ENCODE peak calls at places on chromosomes 1 and 21, in ten cellular contexts. P is CD8-positive, alpha-beta memory T cell; V is IMR-90; B is astrocyte; Y is spleen; L is CD8-positive, alpha-beta T cell; I is body of pancreas; H is GM12878; N is GM23338; O is cardiac muscle cell. Q is an unnamed sample. For H3K36me3, the result is how much of the 10 kb centered on the place peaks cover.

GRCh38 chr1:30437059-30437576 is 286.3 kb downstream of the MATN1 start:
- DNase-seq in P (no peak), V (no peak), B (no peak), Y (peak), L (no peak), I (no peak), H (no peak), N (no peak), O (no peak), Q (no peak)

GRCh38 chr1:198167436-198167934 is 10.7 kb downstream of the NEK7 start:
- DNase-seq in P (peak), V (peak), B (peak), Y (no peak), L (no peak), I (no peak), H (peak), N (no peak), O (peak), Q (peak)

GRCh38 chr1:22673486-22674409 is 20.7 kb downstream of the C1QB start:
- DNase-seq in P (no peak), V (peak), B (peak), Y (no peak), L (no peak), I (peak), H (no peak), N (peak), O (peak), Q (peak)

GRCh38 chr1:245129811-245130210 is 25.0 kb upstream of the KIF26B start:
- DNase-seq in P (no peak), V (peak), B (peak), Y (peak), L (no peak), I (no peak), H (no peak), N (no peak), O (no peak), Q (no peak)

GRCh38 chr1:225882008-225882698 is at the start of gene TMEM63A:
- DNase-seq in P (peak), V (peak), B (peak), Y (peak), L (peak), I (peak), H (peak), N (peak), O (peak), Q (peak)

GRCh38 chr1:12296623-12297022 is 66.8 kb downstream of the VPS13D start:
- DNase-seq in P (no peak), V (peak), B (peak), Y (no peak), L (no peak), I (no peak), H (peak), N (no peak), O (no peak), Q (peak)

GRCh38 chr1:246258250-246258649 is 248.8 kb downstream of the SMYD3 start:
- DNase-seq in P (no peak), V (no peak), B (no peak), Y (no peak), L (no peak), I (no peak), H (no peak), N (no peak), O (no peak), Q (no peak)

GRCh38 chr1:38728176-38728908 is 131.2 kb downstream of the RRAGC start:
- DNase-seq in P (no peak), V (peak), B (peak), Y (no peak), L (no peak), I (peak), H (no peak), N (peak), O (no peak), Q (peak)

GRCh38 chr1:92587445-92587844 is 100.7 kb upstream of the GFI1 start:
- DNase-seq in P (no peak), V (no peak), B (no peak), Y (no peak), L (no peak), I (no peak), H (peak), N (no peak), O (no peak), Q (no peak)

GRCh38 chr1:91727763-91728162 is 158.2 kb downstream of the TGFBR3 start:
- DNase-seq in P (no peak), V (no peak), B (peak), Y (no peak), L (no peak), I (no peak), H (no peak), N (no peak), O (no peak), Q (peak)

GRCh38 chr1:176119549-176119948 is 87.5 kb downstream of the COP1 start:
- DNase-seq in P (no peak), V (peak), B (no peak), Y (no peak), L (no peak), I (no peak), H (no peak), N (peak), O (no peak), Q (peak)

GRCh38 chr1:185238447-185238846 is 78.6 kb downstream of the IVNS1ABP start:
- DNase-seq in P (no peak), V (peak), B (peak), Y (no peak), L (no peak), I (no peak), H (no peak), N (peak), O (no peak), Q (peak)

GRCh38 chr1:15031251-15031930 is 122.2 kb upstream of the TMEM51 start:
- DNase-seq in P (no peak), V (peak), B (peak), Y (no peak), L (no peak), I (no peak), H (no peak), N (no peak), O (no peak), Q (no peak)

GRCh38 chr1:89826594-89826993 is 5.8 kb downstream of the LRRC8D start:
- DNase-seq in P (no peak), V (no peak), B (no peak), Y (no peak), L (no peak), I (no peak), H (no peak), N (no peak), O (no peak), Q (no peak)

GRCh38 chr1:59128239-59128736 is 168.6 kb upstream of the FGGY start:
- DNase-seq in P (no peak), V (peak), B (peak), Y (no peak), L (no peak), I (no peak), H (no peak), N (no peak), O (no peak), Q (peak)

GRCh38 chr21:27026501-27026900 is 59.6 kb upstream of the ADAMTS5 start:
- DNase-seq in P (no peak), V (peak), B (no peak), Y (no peak), L (no peak), I (no peak), H (no peak), N (peak), O (no peak), Q (no peak)

GRCh38 chr1:193952778-193953374 is 766.5 kb upstream of the B3GALT2 start:
- DNase-seq in P (no peak), V (no peak), B (no peak), Y (no peak), L (no peak), I (no peak), H (no peak), N (no peak), O (no peak), Q (peak)

GRCh38 chr1:10252508-10252907 is 42.1 kb downstream of the KIF1B start:
- DNase-seq in P (no peak), V (peak), B (peak), Y (no peak), L (no peak), I (no peak), H (no peak), N (no peak), O (no peak), Q (peak)

GRCh38 chr1:47548188-47548587 is 110.3 kb downstream of the FOXD2 start:
- DNase-seq in P (no peak), V (no peak), B (no peak), Y (no peak), L (no peak), I (no peak), H (no peak), N (peak), O (no peak), Q (no peak)

GRCh38 chr1:116515702-116516101 is 55.1 kb downstream of the CD58 start:
- DNase-seq in P (peak), V (no peak), B (no peak), Y (no peak), L (no peak), I (peak), H (no peak), N (no peak), O (no peak), Q (no peak)

GRCh38 chr1:245153645-245154428 is 948 bp upstream of the KIF26B start:
- DNase-seq in P (no peak), V (no peak), B (no peak), Y (peak), L (no peak), I (no peak), H (no peak), N (peak), O (peak), Q (peak)

GRCh38 chr1:212351588-212352362 is 62.9 kb downstream of the PACC1 start:
- DNase-seq in P (no peak), V (no peak), B (no peak), Y (no peak), L (no peak), I (no peak), H (no peak), N (no peak), O (no peak), Q (no peak)
- H3K36me3 ChIP-seq in P (under half), V (under half), B (under half), Y (under half), L (under half), I (under half), H (under half), N (under half), O (under half), Q (half or more)

GRCh38 chr1:1567152-1567830 is 7.4 kb downstream of the SSU72 start:
- DNase-seq in P (no peak), V (no peak), B (peak), Y (no peak), L (no peak), I (no peak), H (no peak), N (no peak), O (no peak), Q (no peak)

GRCh38 chr1:1564278-1564677 is 10.4 kb downstream of the SSU72 start:
- DNase-seq in P (no peak), V (no peak), B (no peak), Y (no peak), L (no peak), I (no peak), H (no peak), N (no peak), O (no peak), Q (no peak)

GRCh38 chr1:1567831-1568380 is 6.8 kb downstream of the SSU72 start:
- DNase-seq in P (no peak), V (no peak), B (no peak), Y (no peak), L (no peak), I (no peak), H (no peak), N (peak), O (no peak), Q (no peak)

GRCh38 chr1:1563688-1564087 is 11.0 kb downstream of the SSU72 start:
- DNase-seq in P (no peak), V (no peak), B (no peak), Y (no peak), L (no peak), I (no peak), H (no peak), N (no peak), O (no peak), Q (no peak)

GRCh38 chr1:1565340-1565739 is 9.3 kb downstream of the SSU72 start:
- DNase-seq in P (no peak), V (no peak), B (no peak), Y (no peak), L (no peak), I (no peak), H (no peak), N (no peak), O (no peak), Q (peak)
- H3K36me3 ChIP-seq in P (under half), V (half or more), B (under half), Y (under half), L (under half), I (under half), H (under half), N (under half), O (under half), Q (under half)

GRCh38 chr21:38813554-38813953 is 7.8 kb downstream of the ETS2 start:
- DNase-seq in P (no peak), V (no peak), B (no peak), Y (no peak), L (no peak), I (no peak), H (no peak), N (no peak), O (no peak), Q (no peak)

GRCh38 chr21:38815060-38815405 is 9.3 kb downstream of the ETS2 start:
- DNase-seq in P (no peak), V (peak), B (peak), Y (no peak), L (no peak), I (no peak), H (no peak), N (no peak), O (no peak), Q (no peak)

GRCh38 chr21:38811257-38811656 is 5.5 kb downstream of the ETS2 start:
- DNase-seq in P (no peak), V (peak), B (peak), Y (no peak), L (no peak), I (no peak), H (no peak), N (peak), O (no peak), Q (peak)

GRCh38 chr21:38814126-38815059 is 8.7 kb downstream of the ETS2 start:
- DNase-seq in P (no peak), V (no peak), B (no peak), Y (no peak), L (no peak), I (no peak), H (no peak), N (peak), O (no peak), Q (no peak)

GRCh38 chr21:38813143-38813542 is 7.4 kb downstream of the ETS2 start:
- DNase-seq in P (no peak), V (no peak), B (no peak), Y (no peak), L (no peak), I (no peak), H (no peak), N (peak), O (no peak), Q (no peak)
- H3K36me3 ChIP-seq in P (under half), V (half or more), B (under half), Y (under half), L (under half), I (under half), H (under half), N (half or more), O (under half), Q (half or more)

GRCh38 chr1:160999376-160999775 is 21.6 kb downstream of the F11R start:
- DNase-seq in P (no peak), V (no peak), B (no peak), Y (no peak), L (no peak), I (no peak), H (no peak), N (no peak), O (no peak), Q (no peak)

GRCh38 chr1:161001537-161001936 is 19.4 kb downstream of the F11R start:
- DNase-seq in P (no peak), V (no peak), B (no peak), Y (no peak), L (no peak), I (no peak), H (no peak), N (no peak), O (peak), Q (peak)

GRCh38 chr1:160997323-160998038 is 23.5 kb downstream of the F11R start:
- DNase-seq in P (peak), V (peak), B (peak), Y (peak), L (no peak), I (peak), H (no peak), N (peak), O (peak), Q (peak)

GRCh38 chr1:160996195-160996594 is 24.8 kb downstream of the F11R start:
- DNase-seq in P (no peak), V (peak), B (peak), Y (no peak), L (no peak), I (no peak), H (no peak), N (no peak), O (no peak), Q (no peak)

DNA sequence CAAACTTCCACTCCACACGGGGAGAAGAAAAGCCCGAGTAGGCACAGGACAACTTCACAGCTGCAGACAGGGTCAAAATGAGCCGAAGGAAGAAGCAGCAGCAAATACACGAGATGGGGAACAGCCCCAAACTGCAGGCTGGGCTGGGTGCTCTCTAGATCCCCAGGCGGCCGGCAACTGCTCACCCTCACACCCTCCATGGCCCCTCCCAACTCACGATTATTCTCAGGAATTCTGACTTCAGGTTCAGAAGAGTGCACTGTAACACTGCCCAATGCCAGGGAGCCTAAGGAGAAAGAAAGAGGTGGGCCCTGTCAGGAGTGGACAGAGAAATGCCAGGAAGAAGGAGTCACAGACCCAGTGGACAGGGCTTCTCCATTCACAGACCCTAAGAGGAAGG is 19.9 kb downstream of the F11R start:
- DNase-seq in P (no peak), V (no peak), B (no peak), Y (no peak), L (no peak), I (no peak), H (no peak), N (no peak), O (peak), Q (no peak)
- H3K36me3 ChIP-seq in P (under half), V (under half), B (under half), Y (under half), L (under half), I (under half), H (under half), N (under half), O (under half), Q (under half)

DNA sequence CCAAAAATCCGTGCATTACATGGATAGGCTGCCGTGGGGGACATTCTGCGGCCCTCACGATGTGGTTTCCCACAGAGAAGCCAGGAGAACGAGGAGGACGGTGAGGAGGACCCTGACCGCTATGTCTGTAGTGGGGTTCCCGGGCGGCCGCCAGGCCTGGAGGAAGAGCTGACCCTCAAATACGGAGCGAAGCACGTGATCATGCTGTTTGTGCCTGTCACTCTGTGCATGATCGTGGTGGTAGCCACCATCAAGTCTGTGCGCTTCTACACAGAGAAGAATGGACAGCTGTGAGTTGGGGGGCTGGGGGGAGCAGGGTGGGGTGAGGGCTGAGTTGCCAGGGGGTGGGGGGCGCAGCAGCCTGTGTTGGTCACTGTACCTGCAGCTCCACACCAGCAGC is 13.2 kb downstream of the PSEN2 start:
- DNase-seq in P (no peak), V (no peak), B (no peak), Y (peak), L (no peak), I (no peak), H (no peak), N (no peak), O (no peak), Q (no peak)
- H3K36me3 ChIP-seq in P (under half), V (under half), B (under half), Y (under half), L (under half), I (under half), H (under half), N (under half), O (under half), Q (under half)

GRCh38 chr1:31662463-31662862 is 17.8 kb upstream of the PEF1 start:
- DNase-seq in P (no peak), V (no peak), B (no peak), Y (no peak), L (no peak), I (no peak), H (no peak), N (no peak), O (no peak), Q (no peak)
- H3K36me3 ChIP-seq in P (under half), V (half or more), B (under half), Y (under half), L (under half), I (under half), H (under half), N (under half), O (under half), Q (half or more)

GRCh38 chr1:209835782-209836298 is 8.1 kb downstream of the UTP25 start:
- DNase-seq in P (no peak), V (peak), B (peak), Y (no peak), L (no peak), I (no peak), H (no peak), N (no peak), O (no peak), Q (peak)
- H3K36me3 ChIP-seq in P (half or more), V (under half), B (half or more), Y (under half), L (half or more), I (under half), H (under half), N (half or more), O (half or more), Q (half or more)

GRCh38 chr1:32627596-32628162 is 22.7 kb downstream of the ZBTB8OS start:
- DNase-seq in P (no peak), V (no peak), B (no peak), Y (no peak), L (no peak), I (no peak), H (peak), N (no peak), O (no peak), Q (no peak)

GRCh38 chr1:32622205-32622604 is 28.1 kb downstream of the ZBTB8OS start:
- DNase-seq in P (no peak), V (no peak), B (no peak), Y (no peak), L (no peak), I (no peak), H (no peak), N (no peak), O (no peak), Q (no peak)

GRCh38 chr1:32623775-32624174 is 26.6 kb downstream of the ZBTB8OS start:
- DNase-seq in P (no peak), V (no peak), B (no peak), Y (no peak), L (no peak), I (no peak), H (no peak), N (no peak), O (no peak), Q (no peak)

GRCh38 chr1:32622806-32623694 is 27.3 kb downstream of the ZBTB8OS start:
- DNase-seq in P (no peak), V (no peak), B (no peak), Y (no peak), L (no peak), I (no peak), H (no peak), N (no peak), O (no peak), Q (peak)

GRCh38 chr1:32626176-32626575 is 24.2 kb downstream of the ZBTB8OS start:
- DNase-seq in P (no peak), V (peak), B (no peak), Y (no peak), L (no peak), I (no peak), H (no peak), N (no peak), O (no peak), Q (no peak)
- H3K36me3 ChIP-seq in P (under half), V (under half), B (under half), Y (under half), L (under half), I (under half), H (under half), N (under half), O (under half), Q (under half)

GRCh38 chr1:119962296-119962968 is 66.1 kb upstream of the ADAM30 start:
- DNase-seq in P (no peak), V (no peak), B (peak), Y (no peak), L (no peak), I (no peak), H (no peak), N (no peak), O (no peak), Q (no peak)

GRCh38 chr1:119958223-119958622 is 61.9 kb upstream of the ADAM30 start:
- DNase-seq in P (no peak), V (no peak), B (no peak), Y (no peak), L (no peak), I (no peak), H (no peak), N (no peak), O (no peak), Q (peak)

GRCh38 chr1:119960501-119960900 is 64.2 kb upstream of the ADAM30 start:
- DNase-seq in P (no peak), V (peak), B (no peak), Y (no peak), L (no peak), I (no peak), H (no peak), N (no peak), O (no peak), Q (peak)

GRCh38 chr1:119959268-119959667 is 63.0 kb upstream of the ADAM30 start:
- DNase-seq in P (no peak), V (no peak), B (no peak), Y (no peak), L (no peak), I (no peak), H (no peak), N (no peak), O (no peak), Q (no peak)

GRCh38 chr1:119959836-119960235 is 63.5 kb upstream of the ADAM30 start:
- DNase-seq in P (no peak), V (peak), B (no peak), Y (no peak), L (no peak), I (no peak), H (no peak), N (no peak), O (no peak), Q (peak)
- H3K36me3 ChIP-seq in P (under half), V (under half), B (under half), Y (under half), L (under half), I (under half), H (under half), N (under half), O (under half), Q (under half)

Q was measured in adipocyte.